ENCODE peak calls at places on chromosomes 11 and 22, in five cellular contexts. One of them, this sample, is unnamed.

GRCh38 chr11:5550440-5551095 is 2.2 kb upstream of the OR52H1 start:
- DNase-seq in neuronal stem cell: no peak
- DNase-seq in IMR-90: peak; percentile 91
- DNase-seq in H9: no peak
- DNase-seq in H1: no peak
- DNase-seq in this sample: peak; percentile 63

GRCh38 chr11:76436020-76436419 is 8.8 kb upstream of the EMSY start:
- DNase-seq in neuronal stem cell: no peak
- DNase-seq in IMR-90: peak; percentile 42
- DNase-seq in H9: no peak
- DNase-seq in H1: no peak
- DNase-seq in this sample: no peak

GRCh38 chr22:29341849-29342127 is 26.3 kb upstream of the RASL10A start:
- DNase-seq in neuronal stem cell: no peak
- DNase-seq in IMR-90: no peak
- DNase-seq in H9: no peak
- DNase-seq in H1: no peak
- DNase-seq in this sample: no peak

GRCh38 chr11:30128269-30128932 is 102.4 kb upstream of the FSHB start:
- DNase-seq in neuronal stem cell: peak; percentile 20
- DNase-seq in IMR-90: peak; percentile 60
- DNase-seq in H9: no peak
- DNase-seq in H1: no peak
- DNase-seq in this sample: peak; percentile 5

GRCh38 chr11:27028653-27029052 is 12.0 kb upstream of the BBOX1 start:
- DNase-seq in neuronal stem cell: no peak
- DNase-seq in IMR-90: no peak
- DNase-seq in H9: no peak
- DNase-seq in H1: no peak
- DNase-seq in this sample: no peak

GRCh38 chr11:1041936-1042608 is 5.6 kb upstream of the MUC6 start:
- DNase-seq in neuronal stem cell: no peak
- DNase-seq in IMR-90: no peak
- DNase-seq in H9: no peak
- DNase-seq in H1: no peak
- DNase-seq in this sample: no peak

GRCh38 chr22:42905217-42905616 is 48.1 kb upstream of the ARFGAP3 start:
- DNase-seq in neuronal stem cell: no peak
- DNase-seq in IMR-90: no peak
- DNase-seq in H9: no peak
- DNase-seq in H1: no peak
- DNase-seq in this sample: no peak

GRCh38 chr11:64695548-64695947 is 27.4 kb downstream of the NRXN2 start:
- DNase-seq in neuronal stem cell: no peak
- DNase-seq in IMR-90: no peak
- DNase-seq in H9: no peak
- DNase-seq in H1: no peak
- DNase-seq in this sample: no peak

GRCh38 chr22:49197500-49197899 is 630.2 kb downstream of the BRD1 start:
- DNase-seq in neuronal stem cell: no peak
- DNase-seq in IMR-90: no peak
- DNase-seq in H9: peak; percentile 50
- DNase-seq in H1: peak; percentile 17
- DNase-seq in this sample: no peak

GRCh38 chr11:96329419-96329818 is 13.6 kb downstream of the MAML2 start:
- DNase-seq in neuronal stem cell: no peak
- DNase-seq in IMR-90: no peak
- DNase-seq in H9: no peak
- DNase-seq in H1: no peak
- DNase-seq in this sample: no peak

GRCh38 chr11:38538866-38539651 is 1941.0 kb upstream of the RAG2 start:
- DNase-seq in neuronal stem cell: no peak
- DNase-seq in IMR-90: no peak
- DNase-seq in H9: no peak
- DNase-seq in H1: no peak
- DNase-seq in this sample: no peak

GRCh38 chr11:79309402-79309801 is 131.4 kb downstream of the TENM4 start:
- DNase-seq in neuronal stem cell: no peak
- DNase-seq in IMR-90: peak; percentile 70
- DNase-seq in H9: no peak
- DNase-seq in H1: no peak
- DNase-seq in this sample: no peak

GRCh38 chr11:128968916-128969315 is 26.2 kb upstream of the TP53AIP1 start:
- DNase-seq in neuronal stem cell: no peak
- DNase-seq in IMR-90: no peak
- DNase-seq in H9: no peak
- DNase-seq in H1: no peak
- DNase-seq in this sample: no peak

GRCh38 chr11:134655189-134655937 is 243.3 kb upstream of the B3GAT1 start:
- DNase-seq in neuronal stem cell: no peak
- DNase-seq in IMR-90: no peak
- DNase-seq in H9: peak; percentile 26
- DNase-seq in H1: no peak
- DNase-seq in this sample: no peak

GRCh38 chr22:49258107-49259010 is 569.3 kb downstream of the BRD1 start:
- DNase-seq in neuronal stem cell: no peak
- DNase-seq in IMR-90: no peak
- DNase-seq in H9: peak; percentile 12
- DNase-seq in H1: no peak
- DNase-seq in this sample: no peak

GRCh38 chr22:32261306-32261705 is 6.2 kb upstream of the SLC5A4 start:
- DNase-seq in neuronal stem cell: no peak
- DNase-seq in IMR-90: no peak
- DNase-seq in H9: no peak
- DNase-seq in H1: no peak
- DNase-seq in this sample: no peak

GRCh38 chr11:68128682-68129327 is 7.6 kb upstream of the CHKA start:
- DNase-seq in neuronal stem cell: no peak
- DNase-seq in IMR-90: peak; percentile 70
- DNase-seq in H9: peak; percentile 74
- DNase-seq in H1: no peak
- DNase-seq in this sample: peak; percentile 60

GRCh38 chr11:73983764-73984543 is 1.3 kb upstream of the UCP2 start:
- DNase-seq in neuronal stem cell: no peak
- DNase-seq in IMR-90: no peak
- DNase-seq in H9: no peak
- DNase-seq in H1: no peak
- DNase-seq in this sample: no peak

GRCh38 chr11:88164806-88165205 is 10.4 kb downstream of the RAB38 start:
- DNase-seq in neuronal stem cell: no peak
- DNase-seq in IMR-90: no peak
- DNase-seq in H9: no peak
- DNase-seq in H1: no peak
- DNase-seq in this sample: no peak

GRCh38 chr11:110207089-110207488 is 89.3 kb downstream of the RDX start:
- DNase-seq in neuronal stem cell: no peak
- DNase-seq in IMR-90: no peak
- DNase-seq in H9: no peak
- DNase-seq in H1: no peak
- DNase-seq in this sample: no peak

GRCh38 chr11:129625930-129626329 is 189.7 kb upstream of the TMEM45B start:
- DNase-seq in neuronal stem cell: no peak
- DNase-seq in IMR-90: no peak
- DNase-seq in H9: no peak
- DNase-seq in H1: no peak
- DNase-seq in this sample: no peak

GRCh38 chr11:35491231-35491871 is 34.1 kb downstream of the PAMR1 start:
- DNase-seq in neuronal stem cell: no peak
- DNase-seq in IMR-90: peak; percentile 96
- DNase-seq in H9: no peak
- DNase-seq in H1: no peak
- DNase-seq in this sample: peak; percentile 76

GRCh38 chr11:47991266-47991830 is 11.0 kb downstream of the PTPRJ start:
- DNase-seq in neuronal stem cell: no peak
- DNase-seq in IMR-90: no peak
- DNase-seq in H9: peak; percentile 56
- DNase-seq in H1: no peak
- DNase-seq in this sample: peak; percentile 62

GRCh38 chr22:45197606-45198462 is 34.1 kb downstream of the NUP50 start:
- DNase-seq in neuronal stem cell: no peak
- DNase-seq in IMR-90: no peak
- DNase-seq in H9: no peak
- DNase-seq in H1: no peak
- DNase-seq in this sample: no peak

GRCh38 chr11:64742940-64743590 is 877 bp downstream of the RASGRP2 start:
- DNase-seq in neuronal stem cell: no peak
- DNase-seq in IMR-90: no peak
- DNase-seq in H9: peak; percentile 76
- DNase-seq in H1: no peak
- DNase-seq in this sample: peak; percentile 57

GRCh38 chr11:71336996-71337772 is 84.8 kb upstream of the SHANK2 start:
- DNase-seq in neuronal stem cell: no peak
- DNase-seq in IMR-90: no peak
- DNase-seq in H9: peak; percentile 8
- DNase-seq in H1: no peak
- DNase-seq in this sample: no peak

GRCh38 chr11:14445542-14446530 is 53.8 kb downstream of the COPB1 start:
- DNase-seq in neuronal stem cell: no peak
- DNase-seq in IMR-90: peak; percentile 52
- DNase-seq in H9: no peak
- DNase-seq in H1: no peak
- DNase-seq in this sample: peak; percentile 29

GRCh38 chr11:43943357-43943930 is 1.0 kb downstream of the C11orf96 start:
- DNase-seq in neuronal stem cell: no peak
- DNase-seq in IMR-90: peak; percentile 17
- DNase-seq in H9: no peak
- DNase-seq in H1: no peak
- DNase-seq in this sample: peak; percentile 51

GRCh38 chr11:34052608-34053160 is 1.2 kb downstream of the CAPRIN1 start:
- DNase-seq in neuronal stem cell: peak; percentile 15
- DNase-seq in IMR-90: no peak
- DNase-seq in H9: no peak
- DNase-seq in H1: no peak
- DNase-seq in this sample: peak; percentile 38

GRCh38 chr11:71451596-71452353 is 1.2 kb upstream of the NADSYN1 start:
- DNase-seq in neuronal stem cell: no peak
- DNase-seq in IMR-90: no peak
- DNase-seq in H9: peak; percentile 86
- DNase-seq in H1: peak; percentile 38
- DNase-seq in this sample: no peak

DNA sequence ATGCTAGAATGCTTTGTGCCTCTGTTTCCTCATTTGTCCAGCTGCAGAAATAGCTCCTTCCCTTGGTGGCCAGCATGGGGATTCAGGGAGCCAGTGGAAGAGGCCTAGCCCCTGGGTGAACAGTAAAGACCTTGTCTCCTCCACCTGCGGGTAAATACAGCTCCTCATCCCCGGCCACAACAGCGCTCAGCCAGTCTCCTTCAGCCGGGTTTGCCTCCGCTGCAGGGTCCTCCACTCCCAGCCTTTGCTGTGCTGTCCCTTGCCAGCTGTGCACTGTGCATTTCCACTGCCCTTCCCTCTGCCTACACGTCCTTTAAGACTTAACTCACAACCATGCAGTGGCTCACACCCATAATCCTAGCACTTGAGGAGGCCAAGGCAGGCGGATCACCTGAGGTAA is 1.5 kb upstream of the CDC42EP1 start:
- DNase-seq in neuronal stem cell: no peak
- DNase-seq in IMR-90: no peak
- DNase-seq in H9: peak; percentile 27
- DNase-seq in H1: no peak
- DNase-seq in this sample: no peak
- H2BK15ac ChIP-seq in neuronal stem cell: peak overlapping the region; percentile 68
- H2BK15ac ChIP-seq in IMR-90: no peak overlapping the region
- H2BK15ac ChIP-seq in H9: no peak overlapping the region
- H2BK15ac ChIP-seq in H1: no peak overlapping the region
- H2BK15ac ChIP-seq in this sample: peak overlapping the region; percentile 15

DNA sequence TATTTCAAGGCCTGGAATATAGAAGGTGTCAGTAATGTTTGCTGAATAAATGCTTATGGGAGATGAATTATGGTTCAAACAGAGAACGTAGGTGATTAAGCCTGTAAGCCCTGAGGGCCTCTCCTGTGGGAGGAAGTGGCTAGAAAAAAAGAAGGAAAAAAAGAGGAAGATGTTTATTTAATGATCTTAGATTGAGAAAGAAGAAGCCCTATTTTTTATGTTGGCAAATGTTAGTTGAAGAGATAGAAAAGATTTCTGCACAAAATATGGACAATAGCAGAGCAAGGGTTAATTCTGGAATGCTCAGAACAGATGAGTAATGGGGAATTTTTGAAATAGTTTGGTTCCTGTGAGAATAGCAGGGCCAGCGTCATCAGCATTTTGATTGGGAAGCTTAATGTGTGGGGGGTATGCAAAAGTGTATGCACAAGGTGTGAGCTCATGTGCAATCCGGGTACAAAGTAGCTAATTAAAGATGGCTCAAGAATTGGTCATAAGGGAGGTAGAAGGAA is 95.7 kb downstream of the TEAD1 start:
- DNase-seq in neuronal stem cell: no peak
- DNase-seq in IMR-90: peak; percentile 75
- DNase-seq in H9: no peak
- DNase-seq in H1: no peak
- DNase-seq in this sample: peak; percentile 71
- H2AFZ ChIP-seq in neuronal stem cell: no peak overlapping the region
- H2AFZ ChIP-seq in IMR-90: no peak overlapping the region
- H2AFZ ChIP-seq in H9: no peak overlapping the region
- H2AFZ ChIP-seq in H1: no peak overlapping the region
- H2AFZ ChIP-seq in this sample: no peak overlapping the region

GRCh38 chr11:103651341-103651998 is 385.0 kb upstream of the DDI1 start:
- DNase-seq in neuronal stem cell: no peak
- DNase-seq in IMR-90: no peak
- DNase-seq in H9: no peak
- DNase-seq in H1: no peak
- DNase-seq in this sample: no peak

GRCh38 chr11:103652013-103652412 is 384.4 kb upstream of the DDI1 start:
- DNase-seq in neuronal stem cell: no peak
- DNase-seq in IMR-90: peak; percentile 20
- DNase-seq in H9: no peak
- DNase-seq in H1: no peak
- DNase-seq in this sample: peak; percentile 23

GRCh38 chr11:103648670-103649400 is 387.6 kb upstream of the DDI1 start:
- DNase-seq in neuronal stem cell: no peak
- DNase-seq in IMR-90: peak; percentile 26
- DNase-seq in H9: no peak
- DNase-seq in H1: no peak
- DNase-seq in this sample: peak; percentile 19

GRCh38 chr11:103649401-103649895 is 387.0 kb upstream of the DDI1 start:
- DNase-seq in neuronal stem cell: no peak
- DNase-seq in IMR-90: no peak
- DNase-seq in H9: no peak
- DNase-seq in H1: no peak
- DNase-seq in this sample: no peak

GRCh38 chr11:103650330-103650729 is 386.1 kb upstream of the DDI1 start:
- DNase-seq in neuronal stem cell: no peak
- DNase-seq in IMR-90: no peak
- DNase-seq in H9: no peak
- DNase-seq in H1: no peak
- DNase-seq in this sample: no peak
- H2BK15ac ChIP-seq in neuronal stem cell: no peak overlapping the region
- H2BK15ac ChIP-seq in IMR-90: no peak overlapping the region
- H2BK15ac ChIP-seq in H9: no peak overlapping the region
- H2BK15ac ChIP-seq in H1: no peak overlapping the region
- H2BK15ac ChIP-seq in this sample: no peak overlapping the region

DNA sequence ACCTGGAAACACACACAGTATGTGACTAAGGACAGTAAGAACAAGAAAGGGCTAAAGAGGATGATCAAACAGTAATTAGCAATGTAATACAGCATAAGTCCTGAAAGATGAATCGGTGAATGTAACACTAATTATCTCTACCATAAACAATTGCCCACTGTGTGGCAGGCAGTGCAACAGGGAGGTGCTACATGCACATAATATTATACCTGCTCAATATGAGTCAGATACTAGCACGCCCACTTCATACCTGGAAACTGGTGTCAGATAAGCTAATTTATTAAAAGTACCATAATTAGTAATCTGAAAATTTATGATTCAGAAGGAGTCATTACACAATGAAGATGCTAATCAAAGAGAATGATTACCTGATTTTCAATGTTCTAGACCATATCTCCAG is 14.9 kb downstream of the CASP12 start:
- DNase-seq in neuronal stem cell: no peak
- DNase-seq in IMR-90: no peak
- DNase-seq in H9: no peak
- DNase-seq in H1: no peak
- DNase-seq in this sample: no peak
- H2AFZ ChIP-seq in neuronal stem cell: no peak overlapping the region
- H2AFZ ChIP-seq in IMR-90: no peak overlapping the region
- H2AFZ ChIP-seq in H9: no peak overlapping the region
- H2AFZ ChIP-seq in H1: no peak overlapping the region
- H2AFZ ChIP-seq in this sample: no peak overlapping the region